ENCODE peak calls at places on chromosomes 16 and 17, in four cellular contexts. H is HEK293T, T is HepG2, O is K562. U is an unnamed sample.

GRCh38 chr17:7511108-7511507 is 26.9 kb downstream of the POLR2A start:
- DNase-seq in O (no peak), H (no peak), T (no peak), U (no peak)

GRCh38 chr16:13186813-13187212 is 285.4 kb downstream of the SHISA9 start:
- DNase-seq in T (peak), H (no peak), O (no peak), U (peak)

GRCh38 chr16:79601092-79601977 is 798 bp upstream of the MAF start:
- DNase-seq in H (no peak), O (no peak), T (peak), U (peak)

GRCh38 chr17:37187262-37187661 is 188.5 kb upstream of the C17orf78 start:
- DNase-seq in H (no peak), T (no peak), O (no peak), U (no peak)

GRCh38 chr17:50290074-50290702 is 15.9 kb downstream of the TMEM92 start:
- DNase-seq in T (no peak), O (no peak), H (no peak), U (no peak)

GRCh38 chr17:17090642-17091103 is 48.4 kb downstream of the MPRIP start:
- DNase-seq in O (no peak), H (no peak), T (no peak), U (no peak)

GRCh38 chr17:17379197-17379991 is 76.2 kb downstream of the NT5M start:
- DNase-seq in H (no peak), T (peak), O (no peak), U (no peak)

GRCh38 chr17:60559659-60559994 is 33.6 kb upstream of the APPBP2 start:
- DNase-seq in O (no peak), T (no peak), H (no peak), U (no peak)

GRCh38 chr17:15351925-15352324 is 10.5 kb upstream of the TEKT3 start:
- DNase-seq in O (no peak), H (no peak), T (no peak), U (no peak)

GRCh38 chr16:27532088-27532810 is 17.5 kb downstream of the GTF3C1 start:
- DNase-seq in O (no peak), T (no peak), H (no peak), U (no peak)

GRCh38 chr17:27345141-27345904 is 51.4 kb downstream of the WSB1 start:
- DNase-seq in T (no peak), O (peak), H (no peak), U (peak)

GRCh38 chr17:628507-628941 is 86.1 kb downstream of the VPS53 start:
- DNase-seq in O (no peak), H (no peak), T (no peak), U (no peak)

DNA sequence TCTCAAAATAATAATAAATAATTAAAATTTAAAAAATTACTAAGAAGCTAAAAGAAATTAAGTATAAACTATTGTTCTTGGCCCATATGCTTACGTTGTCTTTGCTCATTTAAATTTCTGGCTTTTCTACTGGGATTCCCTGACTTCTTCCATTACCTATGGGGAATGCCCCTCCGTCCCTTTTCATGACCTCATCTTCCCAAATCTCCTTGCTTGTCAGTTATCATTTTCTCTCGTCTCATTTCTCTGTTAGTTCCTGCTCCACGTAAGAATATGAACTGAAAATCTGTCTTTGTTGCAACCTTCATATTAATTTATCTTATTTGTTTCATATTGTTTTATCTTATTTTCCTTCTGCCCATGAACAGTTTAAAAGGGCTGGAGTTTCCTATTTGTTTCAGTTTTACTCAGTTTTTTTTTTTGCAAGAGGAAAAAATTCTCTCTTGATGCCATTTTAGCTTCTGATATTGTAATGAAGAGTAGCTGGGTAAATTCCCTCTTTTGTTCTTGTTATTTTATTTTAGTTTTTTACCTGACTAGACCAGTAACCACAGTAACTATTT is 2.5 kb upstream of the DNAJA2 start:
- DNase-seq in T (no peak), O (no peak), H (no peak), U (no peak)
- TF ChIP-seq ELF4 in T (no peak), O (no peak), H (no peak), U (no peak)

DNA sequence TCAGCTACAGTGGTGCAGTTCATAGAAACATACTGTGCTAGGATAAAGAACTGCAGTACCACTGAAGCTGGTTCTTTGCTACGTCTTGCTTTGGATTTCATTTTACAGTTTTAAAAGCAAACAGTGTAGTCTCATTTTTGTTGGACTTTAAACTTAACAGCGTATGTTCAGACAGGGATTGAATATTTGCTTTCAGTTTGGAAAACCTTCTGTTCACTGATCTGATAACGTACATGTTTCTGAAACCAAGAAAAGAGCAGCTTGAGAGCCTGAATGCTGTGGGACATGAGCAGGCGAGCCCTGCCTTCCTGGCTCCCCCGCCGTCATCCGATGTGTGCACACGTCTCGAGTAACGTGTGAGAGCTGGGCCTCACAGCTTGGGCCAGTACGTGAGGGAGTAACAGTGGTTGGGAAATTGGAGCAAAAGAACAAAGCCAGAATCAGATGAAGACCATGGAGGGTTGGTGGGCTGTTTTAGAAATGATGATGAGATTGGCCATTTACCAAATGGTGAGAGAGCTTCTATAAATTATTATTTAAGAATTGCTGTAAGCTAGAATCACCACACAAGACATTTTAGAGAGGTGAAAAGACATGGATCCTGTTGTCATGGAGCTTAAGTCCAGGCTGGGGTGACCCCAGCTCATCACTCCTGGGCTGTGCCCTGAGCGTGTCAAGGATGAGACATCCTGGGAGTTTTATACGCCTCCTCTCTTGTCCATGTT is 20.8 kb upstream of the CLEC18C start:
- DNase-seq in H (no peak), O (peak), T (peak), U (no peak)
- TF ChIP-seq ELF4 in H (no peak), O (no peak), T (no peak), U (no peak)

GRCh38 chr17:57480438-57481196 is 224.3 kb downstream of the MSI2 start:
- DNase-seq in O (peak), T (peak), H (no peak), U (no peak)
- TF ChIP-seq ELF4 in O (no peak), T (no peak), H (no peak), U (no peak)

DNA sequence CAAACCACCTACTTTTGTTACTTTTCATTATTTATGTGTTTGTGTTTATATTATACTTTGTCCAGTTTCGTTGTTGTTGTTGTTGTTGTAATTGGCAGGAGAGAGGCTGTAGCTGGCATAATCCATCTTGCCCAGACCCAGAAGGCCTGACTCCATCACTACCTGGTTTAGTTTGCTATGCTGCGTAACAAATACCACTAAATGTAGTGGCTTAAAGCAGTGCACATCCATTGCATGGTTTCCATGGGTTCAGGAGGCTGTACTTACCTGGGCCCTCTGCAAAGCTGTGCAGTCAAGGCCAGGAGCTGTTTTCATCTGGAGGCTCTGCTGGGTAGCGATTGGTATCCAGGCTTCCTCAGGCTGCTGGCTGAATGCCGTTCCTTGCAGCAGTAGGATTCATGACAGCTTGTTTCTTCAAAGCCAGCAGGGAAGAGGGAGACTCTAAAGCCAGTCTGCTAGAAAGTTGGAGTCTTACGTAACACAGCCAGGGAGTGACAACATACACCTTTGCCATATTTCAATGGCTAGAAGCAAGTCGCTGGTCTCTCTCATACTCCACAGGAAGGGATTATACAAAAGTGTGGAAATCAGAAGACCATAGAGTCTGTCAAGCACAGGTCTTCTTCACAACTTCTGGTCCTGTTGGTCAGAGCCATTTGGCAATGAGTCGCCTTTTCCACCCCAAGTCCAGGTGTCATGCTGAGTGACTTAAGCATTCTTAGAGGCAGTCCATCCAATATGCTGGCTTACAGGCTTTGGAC is 41.1 kb downstream of the TNRC6C start:
- DNase-seq in H (no peak), T (peak), O (no peak), U (no peak)
- TF ChIP-seq ELF4 in H (no peak), T (no peak), O (no peak), U (no peak)

DNA sequence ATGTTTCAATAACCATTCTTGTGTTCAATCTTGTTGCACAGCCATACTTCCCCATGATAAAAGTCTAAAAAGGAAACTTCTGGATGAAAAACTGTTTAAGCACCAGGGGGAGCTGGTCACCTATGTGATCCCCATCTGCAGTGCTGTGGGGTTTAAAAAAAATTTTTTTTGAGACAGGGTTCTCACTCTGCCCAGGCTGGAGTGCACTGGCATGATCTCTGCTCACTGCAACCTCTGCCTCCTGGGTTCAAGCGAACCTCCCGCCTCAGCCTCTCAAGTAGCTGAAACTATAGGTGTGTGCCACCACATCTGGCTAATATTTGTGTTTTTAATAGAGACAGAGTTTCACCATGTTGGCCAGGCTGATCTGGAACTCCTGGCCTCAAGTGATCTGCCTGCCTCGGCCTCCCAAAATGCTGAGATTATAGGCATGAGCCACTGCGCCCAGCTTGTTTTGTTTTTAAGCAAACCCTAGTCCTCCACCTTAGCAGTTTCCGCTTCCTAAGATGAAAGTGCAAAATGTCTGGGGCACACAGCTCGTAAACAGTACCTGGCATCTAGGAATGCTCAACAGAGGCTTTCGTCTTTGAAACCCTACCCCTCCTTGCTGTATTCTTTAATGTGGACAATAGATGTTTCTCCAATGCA is 25.4 kb downstream of the DNAJA2 start:
- DNase-seq in T (peak), H (peak), O (peak), U (peak)
- TF ChIP-seq ELF4 in T (no peak), H (no peak), O (no peak), U (no peak)

DNA sequence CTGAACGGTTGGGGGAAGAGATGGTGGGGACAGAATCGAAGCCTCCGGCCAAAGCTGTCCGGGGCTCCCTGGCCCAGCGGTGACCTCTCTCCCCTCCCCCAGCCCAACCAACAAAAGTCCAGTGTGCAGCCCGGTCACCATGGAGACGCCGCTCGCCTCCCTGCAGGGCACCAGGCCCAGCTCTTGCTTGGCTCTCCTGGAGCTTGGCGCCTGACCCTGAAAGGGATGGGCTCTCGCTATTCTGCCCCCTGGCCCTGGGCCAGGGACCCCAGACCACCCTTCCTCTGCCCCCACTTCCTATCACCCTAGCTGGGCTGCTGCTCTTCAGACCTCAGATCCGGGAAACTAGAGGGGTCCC is 1.3 kb downstream of the METRN start:
- DNase-seq in T (peak), H (no peak), O (peak), U (peak)
- TF ChIP-seq ELF4 in T (no peak), H (no peak), O (no peak), U (no peak)

GRCh38 chr17:76147211-76148014 is 6.4 kb upstream of the FOXJ1 start:
- DNase-seq in H (peak), O (no peak), T (peak), U (no peak)
- TF ChIP-seq ELF4 in H (no peak), O (no peak), T (no peak), U (no peak)

GRCh38 chr16:17744903-17745581 is 274.3 kb upstream of the XYLT1 start:
- DNase-seq in T (no peak), O (no peak), H (no peak), U (peak)
- TF ChIP-seq ELF4 in T (no peak), O (no peak), H (no peak), U (no peak)

DNA sequence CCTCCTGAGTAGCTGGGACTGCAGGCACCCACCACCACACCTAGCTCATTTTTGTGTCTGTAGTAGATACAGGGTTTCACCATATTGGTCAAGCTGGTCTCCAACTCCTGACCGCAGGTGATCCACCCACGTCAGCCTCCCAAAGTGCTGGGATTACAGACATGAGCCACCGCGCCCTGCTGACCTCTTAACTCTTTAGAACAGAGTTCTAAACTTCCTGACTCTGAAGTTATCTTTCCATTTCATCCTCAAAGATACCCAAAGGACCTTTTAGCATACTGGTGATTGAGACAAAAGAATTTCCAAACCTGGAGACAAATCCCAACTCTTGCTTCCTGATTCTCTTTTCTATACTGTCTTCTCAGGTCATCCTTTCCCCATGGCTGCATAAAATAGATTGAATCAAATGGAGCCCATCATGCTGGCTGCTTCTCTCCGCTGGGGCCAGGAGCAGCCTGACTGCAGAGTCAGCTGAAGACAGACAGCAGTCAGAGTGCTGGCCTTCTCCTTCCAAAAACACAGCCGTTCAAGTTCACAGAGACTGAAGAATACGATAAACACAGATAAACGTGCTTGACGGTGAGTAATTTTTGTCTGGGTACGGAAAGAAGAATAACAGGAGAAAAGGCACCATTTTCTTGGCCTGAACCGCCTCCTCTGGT is 76.5 kb upstream of the ATF7IP2 start:
- DNase-seq in O (no peak), T (no peak), H (no peak), U (no peak)
- TF ChIP-seq ELF4 in O (no peak), T (no peak), H (no peak), U (no peak)

U was measured in WTC11.